ENCODE peak calls at places on chromosome 12, in four cellular contexts. R, M, F and P are unnamed samples.

GRCh38 chr12:13135336-13136178 is 32.1 kb upstream of the GSG1 start:
- DNase-seq in R (no peak), M (no peak), F (peak; percentile 84), P (no peak)

GRCh38 chr12:56776654-56777053 is 13.5 kb downstream of the HSD17B6 start:
- DNase-seq in R (no peak), M (no peak), F (no peak), P (no peak)

GRCh38 chr12:18706798-18707197 is 31.0 kb downstream of the PLCZ1 start:
- DNase-seq in R (no peak), M (peak; percentile 26), F (no peak), P (no peak)

GRCh38 chr12:26246483-26247164 is 51.3 kb downstream of the SSPN start:
- DNase-seq in R (no peak), M (no peak), F (peak; percentile 78), P (peak; percentile 85)

GRCh38 chr12:63967358-63967757 is 122.9 kb downstream of the SRGAP1 start:
- DNase-seq in R (no peak), M (no peak), F (no peak), P (no peak)

GRCh38 chr12:1864867-1865266 is 44.5 kb downstream of the LRTM2 start:
- DNase-seq in R (no peak), M (no peak), F (no peak), P (no peak)

GRCh38 chr12:66932126-66932525 is 253.2 kb upstream of the GRIP1 start:
- DNase-seq in R (no peak), M (no peak), F (no peak), P (no peak)

GRCh38 chr12:108174641-108175040 is 45.6 kb downstream of the WSCD2 start:
- DNase-seq in R (no peak), M (no peak), F (no peak), P (no peak)

GRCh38 chr12:42474391-42474790 is 115.2 kb downstream of the PRICKLE1 start:
- DNase-seq in R (no peak), M (no peak), F (peak; percentile 75), P (no peak)

GRCh38 chr12:67038486-67038885 is 230.7 kb upstream of the CAND1 start:
- DNase-seq in R (no peak), M (no peak), F (no peak), P (no peak)

GRCh38 chr12:8081228-8081920 is 700 bp upstream of the NECAP1 start:
- DNase-seq in R (no peak), M (no peak), F (no peak), P (peak; percentile 36)

GRCh38 chr12:63319386-63319785 is 168.4 kb upstream of the AVPR1A start:
- DNase-seq in R (no peak), M (no peak), F (peak; percentile 56), P (no peak)

GRCh38 chr12:108371801-108372344 is 32.8 kb upstream of the CMKLR1 start:
- DNase-seq in R (no peak), M (no peak), F (no peak), P (no peak)

GRCh38 chr12:45282411-45282810 is 66.5 kb downstream of the ANO6 start:
- DNase-seq in R (no peak), M (no peak), F (no peak), P (peak; percentile 63)

GRCh38 chr12:21921436-21921835 is 19.8 kb downstream of the ABCC9 start:
- DNase-seq in R (no peak), M (no peak), F (no peak), P (no peak)

GRCh38 chr12:87405918-87406317 is 623.3 kb downstream of the C12orf50 start:
- DNase-seq in R (no peak), M (no peak), F (no peak), P (no peak)

GRCh38 chr12:54047160-54047963 is 6.3 kb upstream of the HOXC4 start:
- DNase-seq in R (no peak), M (no peak), F (no peak), P (no peak)

GRCh38 chr12:93748672-93749403 is 71.7 kb downstream of the CRADD start:
- DNase-seq in R (no peak), M (no peak), F (no peak), P (no peak)

GRCh38 chr12:78087363-78087675 is 256.6 kb downstream of the NAV3 start:
- DNase-seq in R (no peak), M (no peak), F (no peak), P (no peak)

GRCh38 chr12:55694651-55695050 is 13.1 kb downstream of the ITGA7 start:
- DNase-seq in R (no peak), M (no peak), F (no peak), P (no peak)

GRCh38 chr12:23767834-23768233 is 181.6 kb downstream of the SOX5 start:
- DNase-seq in R (no peak), M (no peak), F (no peak), P (no peak)

GRCh38 chr12:31431721-31432120 is 105.8 kb upstream of the SINHCAF start:
- DNase-seq in R (no peak), M (no peak), F (no peak), P (no peak)

GRCh38 chr12:98595152-98595988 is 1.9 kb downstream of the SLC25A3 start:
- DNase-seq in R (no peak), M (no peak), F (no peak), P (no peak)

GRCh38 chr12:32690927-32691326 is 11.8 kb downstream of the DNM1L start:
- DNase-seq in R (no peak), M (no peak), F (no peak), P (no peak)

GRCh38 chr12:46389130-46389616 is 16.6 kb upstream of the SLC38A2 start:
- DNase-seq in R (no peak), M (no peak), F (no peak), P (no peak)

GRCh38 chr12:103382736-103383346 is 112.9 kb downstream of the C12orf42 start:
- DNase-seq in R (no peak), M (no peak), F (no peak), P (no peak)

DNA sequence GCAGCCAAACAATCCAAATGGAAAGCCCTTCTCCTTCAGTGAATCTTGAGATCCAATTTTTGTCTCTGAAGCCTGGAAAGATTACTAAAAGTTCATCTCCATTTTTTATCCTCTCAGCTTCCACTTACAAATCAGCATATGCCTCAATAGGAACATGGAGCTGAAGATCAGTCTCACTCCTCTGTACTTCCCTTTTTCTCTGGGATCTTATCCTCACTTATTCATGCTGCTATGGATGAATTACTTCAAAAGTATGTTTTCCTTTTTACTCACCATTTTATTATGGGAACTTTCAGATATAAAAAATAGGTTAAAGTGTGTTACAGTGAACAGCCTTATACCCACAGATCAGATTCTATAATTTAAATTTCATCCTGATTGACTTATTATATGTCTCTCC is 14.4 kb upstream of the NTF3 start:
- DNase-seq in R (no peak), M (no peak), F (no peak), P (no peak)
- H3K4me1 ChIP-seq in R (no peaks in the 10 kb centered on the region), M (no peaks in the 10 kb centered on the region), F (no peaks in the 10 kb centered on the region), P (no peaks in the 10 kb centered on the region)

DNA sequence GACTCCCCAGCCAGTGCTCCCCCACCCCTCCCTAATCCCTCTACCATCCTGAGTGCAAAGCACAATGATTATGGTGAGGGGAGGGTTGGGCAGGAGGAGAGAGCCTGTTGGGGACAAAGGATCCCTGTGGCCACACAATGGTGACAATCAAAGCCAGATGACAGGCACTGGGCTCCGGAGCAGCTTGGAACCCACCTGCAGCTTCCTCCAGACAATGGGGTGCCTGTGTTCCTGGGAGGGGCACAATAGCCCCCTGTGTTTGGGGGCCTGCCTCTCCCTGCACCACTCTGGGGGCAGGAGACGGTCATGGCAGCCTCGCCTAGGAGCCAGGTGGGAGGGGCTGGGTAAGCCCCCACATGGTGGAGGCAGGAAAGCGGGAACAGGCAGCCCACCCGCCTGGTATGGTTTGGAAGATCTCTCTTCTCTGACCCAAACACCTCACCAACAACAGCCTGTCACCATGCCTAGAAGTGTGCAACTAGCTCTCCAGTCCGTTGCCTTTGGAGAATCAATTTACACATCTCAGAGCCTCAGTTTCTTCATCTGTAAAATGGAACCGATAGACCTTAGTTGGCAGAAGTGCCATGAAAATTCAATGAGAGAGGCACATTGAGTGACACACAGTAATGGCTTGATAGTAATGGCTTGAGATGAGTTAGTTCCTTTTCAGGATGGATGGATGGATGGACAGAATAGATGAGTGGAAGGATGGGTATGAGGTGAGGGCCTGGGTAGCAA is 53.0 kb downstream of the MVK start:
- DNase-seq in R (no peak), M (no peak), F (no peak), P (no peak)
- H3K27ac ChIP-seq in R (no peak overlapping the region), M (no peak overlapping the region), F (no peak overlapping the region), P (no peak overlapping the region)

GRCh38 chr12:75561921-75562320 is 50.5 kb upstream of the KRR1 start:
- DNase-seq in R (no peak), M (no peak), F (no peak), P (no peak)

GRCh38 chr12:75564821-75565220 is 53.4 kb upstream of the KRR1 start:
- DNase-seq in R (no peak), M (no peak), F (no peak), P (no peak)

GRCh38 chr12:75563351-75563750 is 51.9 kb upstream of the KRR1 start:
- DNase-seq in R (no peak), M (no peak), F (no peak), P (no peak)

GRCh38 chr12:75565795-75566194 is 54.4 kb upstream of the KRR1 start:
- DNase-seq in R (no peak), M (no peak), F (no peak), P (no peak)

DNA sequence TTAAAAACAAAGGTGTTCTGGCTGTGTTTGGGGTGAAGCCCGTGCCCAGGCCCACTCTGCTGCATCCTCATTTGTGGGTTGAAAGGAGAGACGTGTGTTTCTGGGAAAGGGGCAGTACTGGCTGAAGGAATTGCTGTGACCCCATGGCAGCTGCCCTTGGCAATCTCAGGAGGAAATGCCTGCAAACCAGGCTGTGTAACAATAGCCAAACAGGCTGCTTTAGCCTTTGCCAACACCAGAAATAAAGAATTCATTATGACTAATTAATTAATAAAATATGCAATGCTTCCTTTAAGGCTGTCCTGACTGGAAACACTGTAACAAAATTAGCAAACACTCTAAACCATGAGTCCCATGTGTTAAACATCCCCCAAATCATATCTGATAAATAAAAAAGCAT is 53.0 kb upstream of the KRR1 start:
- DNase-seq in R (no peak), M (no peak), F (no peak), P (no peak)
- H3K4me1 ChIP-seq in R (peaks cover 12% of the 10 kb centered on the region), M (peaks cover 18% of the 10 kb centered on the region), F (peaks cover 11% of the 10 kb centered on the region), P (no peaks in the 10 kb centered on the region)

DNA sequence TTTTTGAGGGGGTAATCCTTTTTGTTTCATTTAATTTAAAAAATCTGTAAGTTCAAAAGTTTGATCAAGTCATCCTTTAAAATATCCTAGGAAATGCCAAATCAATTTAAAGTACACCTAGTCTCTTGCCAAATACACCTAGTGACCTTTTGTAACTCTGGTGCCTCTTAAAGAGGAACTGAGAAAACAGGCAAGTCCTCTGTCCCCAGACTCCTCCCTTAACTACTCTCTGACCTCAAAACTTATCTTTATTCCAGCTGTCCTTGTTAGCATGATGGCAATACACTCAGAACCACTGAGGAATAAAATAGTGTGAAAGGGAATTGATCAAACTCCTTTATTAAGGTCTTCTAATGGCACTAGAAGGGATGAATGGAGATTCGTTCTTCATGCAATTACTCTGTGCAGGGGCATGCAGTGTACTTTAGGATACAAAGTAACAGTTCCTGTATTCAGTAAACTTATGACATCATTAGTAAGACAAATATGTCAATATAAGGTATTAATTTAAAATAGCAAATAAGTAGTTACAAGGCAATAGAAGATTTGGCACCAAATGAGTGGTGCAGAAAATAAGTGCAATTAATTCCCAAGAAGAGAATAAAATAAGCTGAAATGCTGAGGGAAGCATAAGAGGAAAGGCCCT is 3.3 kb downstream of the FAR2 start:
- DNase-seq in R (no peak), M (no peak), F (no peak), P (no peak)
- H3K27ac ChIP-seq in R (peak overlapping the region; percentile 36), M (peak overlapping the region; percentile 3), F (no peak overlapping the region), P (peak overlapping the region; percentile 41)